ENCODE peak calls at places on chromosomes 3 and 15, in ten cellular contexts. B, X, I, C, M, H, F, O, P and U are unnamed samples.
A peak's percentile ranks its signal among the peaks of the same experiment; 100 is the strongest.

GRCh38 chr3:29826712-29827111 is 545.8 kb downstream of the RBMS3 start:
- DNase-seq in H (no peak), P (no peak), I (no peak), X (no peak), B (no peak), C (no peak), O (no peak), F (no peak), M (no peak), U (no peak)

GRCh38 chr3:112351823-112352222 is 18.9 kb downstream of the CD200 start:
- DNase-seq in C (no peak), B (no peak), F (no peak), H (no peak), M (no peak), P (no peak), I (no peak), O (no peak), X (no peak), U (no peak)

GRCh38 chr15:52441846-52442245 is 86.8 kb downstream of the MYO5A start:
- DNase-seq in H (no peak), F (no peak), M (no peak), X (no peak), I (no peak), C (no peak), P (no peak), B (no peak), O (no peak), U (no peak)

GRCh38 chr3:66053009-66053782 is 14.5 kb upstream of the MAGI1 start:
- DNase-seq in B (no peak), O (no peak), C (no peak), X (no peak), P (no peak), H (no peak), M (no peak), I (no peak), F (no peak), U (no peak)

GRCh38 chr15:41169784-41170183 is 53.7 kb upstream of the INO80 start:
- DNase-seq in B (no peak), H (no peak), F (no peak), P (no peak), X (no peak), O (no peak), M (no peak), C (no peak), I (no peak), U (peak; percentile 34)

GRCh38 chr3:27216295-27216694 is 152.9 kb downstream of the NEK10 start:
- DNase-seq in C (no peak), B (no peak), X (no peak), P (no peak), H (no peak), F (no peak), O (no peak), I (no peak), M (no peak), U (no peak)

GRCh38 chr3:131812433-131812832 is 222.4 kb downstream of the CPNE4 start:
- DNase-seq in M (no peak), H (no peak), B (no peak), F (no peak), X (no peak), P (no peak), I (no peak), O (no peak), C (no peak), U (no peak)

GRCh38 chr15:67783303-67783702 is 42.0 kb upstream of the SKOR1 start:
- DNase-seq in X (no peak), O (peak; percentile 5), P (no peak), F (no peak), C (peak; percentile 54), H (peak; percentile 98), I (no peak), M (peak; percentile 42), B (no peak), U (no peak)

GRCh38 chr3:161104561-161105551 is at the start of gene B3GALNT1:
- DNase-seq in I (no peak), C (peak; percentile 31), F (no peak), O (peak; percentile 21), P (peak; percentile 61), M (peak; percentile 51), X (no peak), B (no peak), H (no peak), U (peak; percentile 22)